ENCODE peak calls at places on chromosomes 3 and 15, in five cellular contexts. C, E, B, R and P are unnamed samples.

GRCh38 chr3:131142580-131142979 is 115.9 kb downstream of the NEK11 start:
- DNase-seq in C (no peak), E (no peak), B (peak; percentile 4), R (no peak), P (no peak)

GRCh38 chr3:5011555-5012256 is 32.5 kb downstream of the BHLHE40 start:
- DNase-seq in C (no peak), E (peak; percentile 63), B (no peak), R (no peak), P (no peak)

GRCh38 chr3:64340636-64341240 is 115.5 kb upstream of the PRICKLE2 start:
- DNase-seq in C (peak; percentile 82), E (no peak), B (peak; percentile 87), R (peak; percentile 87), P (no peak)

GRCh38 chr15:69782809-69783208 is 314.9 kb downstream of the TLE3 start:
- DNase-seq in C (no peak), E (no peak), B (no peak), R (no peak), P (no peak)

GRCh38 chr3:69770976-69771634 is 31.8 kb downstream of the MITF start:
- DNase-seq in C (no peak), E (no peak), B (peak; percentile 34), R (no peak), P (no peak)

GRCh38 chr3:193010191-193010590 is 92.5 kb upstream of the MB21D2 start:
- DNase-seq in C (no peak), E (no peak), B (no peak), R (no peak), P (no peak)

GRCh38 chr3:33363113-33363800 is 76.9 kb downstream of the UBP1 start:
- DNase-seq in C (no peak), E (no peak), B (no peak), R (no peak), P (no peak)

GRCh38 chr3:14771593-14772497 is 46.9 kb upstream of the FGD5 start:
- DNase-seq in C (no peak), E (no peak), B (no peak), R (no peak), P (no peak)

GRCh38 chr3:10354373-10355015 is 33.6 kb upstream of the SEC13 start:
- DNase-seq in C (no peak), E (peak; percentile 4), B (no peak), R (no peak), P (no peak)

DNA sequence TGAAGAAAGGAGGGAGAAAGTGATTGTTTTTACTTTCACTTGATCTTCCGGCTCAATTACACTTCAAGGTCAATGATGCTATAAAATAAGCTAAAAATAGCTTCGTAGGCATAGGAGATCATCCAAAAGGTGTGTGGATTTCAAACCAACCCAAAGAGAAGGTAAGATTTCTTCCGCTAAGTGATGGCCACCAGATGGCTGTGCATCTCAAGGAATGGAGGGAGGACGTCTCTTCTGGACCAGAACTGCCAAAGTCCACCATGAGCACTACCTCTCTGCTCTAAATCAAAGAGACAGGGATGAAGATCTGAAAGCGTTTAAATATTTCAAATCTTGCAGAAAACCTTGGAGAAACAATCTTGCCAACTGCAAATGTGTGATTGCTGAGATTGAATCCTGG is 199.1 kb upstream of the ZPLD1 start:
- DNase-seq in C (no peak), E (no peak), B (peak; percentile 62), R (peak; percentile 29), P (no peak)
- TF ChIP-seq CTCF in C (peak; percentile 54), E (no peak), B (peak; percentile 81), R (peak; percentile 55), P (peak; percentile 61)

GRCh38 chr3:185843635-185844034 is 18.8 kb upstream of the IGF2BP2 start:
- DNase-seq in C (no peak), E (no peak), B (no peak), R (no peak), P (no peak)

GRCh38 chr3:185851046-185851445 is 26.2 kb upstream of the IGF2BP2 start:
- DNase-seq in C (no peak), E (no peak), B (peak; percentile 46), R (no peak), P (no peak)

GRCh38 chr3:185846041-185846440 is 21.2 kb upstream of the IGF2BP2 start:
- DNase-seq in C (no peak), E (no peak), B (peak; percentile 44), R (no peak), P (no peak)

GRCh38 chr3:185843126-185843525 is 18.3 kb upstream of the IGF2BP2 start:
- DNase-seq in C (no peak), E (no peak), B (no peak), R (no peak), P (no peak)

GRCh38 chr3:185847506-185847905 is 22.7 kb upstream of the IGF2BP2 start:
- DNase-seq in C (no peak), E (no peak), B (no peak), R (no peak), P (no peak)
- H3K4me3 ChIP-seq in C (no peak overlapping the region), E (no peak overlapping the region), B (no peak overlapping the region), R (no peak overlapping the region), P (no peak overlapping the region)

GRCh38 chr3:134852132-134852531 is 57.1 kb downstream of the EPHB1 start:
- DNase-seq in C (no peak), E (no peak), B (no peak), R (no peak), P (no peak)

GRCh38 chr3:134854285-134854684 is 59.2 kb downstream of the EPHB1 start:
- DNase-seq in C (no peak), E (no peak), B (no peak), R (no peak), P (no peak)

GRCh38 chr3:134850761-134851160 is 55.7 kb downstream of the EPHB1 start:
- DNase-seq in C (no peak), E (no peak), B (no peak), R (no peak), P (no peak)

GRCh38 chr3:134849561-134849960 is 54.5 kb downstream of the EPHB1 start:
- DNase-seq in C (no peak), E (no peak), B (no peak), R (no peak), P (no peak)

DNA sequence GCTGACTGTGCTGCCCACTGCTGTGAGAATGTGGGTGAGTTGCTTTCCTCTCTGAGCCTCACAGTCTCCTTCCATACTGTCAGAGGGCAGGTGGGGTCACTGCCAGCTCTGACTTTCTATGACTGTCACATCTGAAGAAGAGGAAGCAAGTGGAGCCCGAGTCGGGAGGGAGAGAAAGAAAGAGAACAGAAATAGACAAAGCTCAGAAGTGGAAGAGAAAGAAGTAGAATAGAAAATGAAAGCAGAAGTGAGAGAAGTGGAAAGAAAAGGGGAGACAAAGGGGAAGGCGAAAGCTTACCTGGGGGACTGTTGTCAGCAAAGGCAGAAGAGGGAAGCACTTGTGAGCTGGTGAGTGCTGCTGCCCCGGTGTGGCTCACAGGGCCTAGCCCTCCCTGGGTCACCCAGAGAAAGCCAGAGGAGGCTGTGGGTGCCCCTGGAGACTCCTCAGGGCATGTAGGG is 57.9 kb downstream of the EPHB1 start:
- DNase-seq in C (no peak), E (no peak), B (no peak), R (no peak), P (no peak)
- TF ChIP-seq CTCF in C (no peak), E (no peak), B (no peak), R (no peak), P (no peak)

DNA sequence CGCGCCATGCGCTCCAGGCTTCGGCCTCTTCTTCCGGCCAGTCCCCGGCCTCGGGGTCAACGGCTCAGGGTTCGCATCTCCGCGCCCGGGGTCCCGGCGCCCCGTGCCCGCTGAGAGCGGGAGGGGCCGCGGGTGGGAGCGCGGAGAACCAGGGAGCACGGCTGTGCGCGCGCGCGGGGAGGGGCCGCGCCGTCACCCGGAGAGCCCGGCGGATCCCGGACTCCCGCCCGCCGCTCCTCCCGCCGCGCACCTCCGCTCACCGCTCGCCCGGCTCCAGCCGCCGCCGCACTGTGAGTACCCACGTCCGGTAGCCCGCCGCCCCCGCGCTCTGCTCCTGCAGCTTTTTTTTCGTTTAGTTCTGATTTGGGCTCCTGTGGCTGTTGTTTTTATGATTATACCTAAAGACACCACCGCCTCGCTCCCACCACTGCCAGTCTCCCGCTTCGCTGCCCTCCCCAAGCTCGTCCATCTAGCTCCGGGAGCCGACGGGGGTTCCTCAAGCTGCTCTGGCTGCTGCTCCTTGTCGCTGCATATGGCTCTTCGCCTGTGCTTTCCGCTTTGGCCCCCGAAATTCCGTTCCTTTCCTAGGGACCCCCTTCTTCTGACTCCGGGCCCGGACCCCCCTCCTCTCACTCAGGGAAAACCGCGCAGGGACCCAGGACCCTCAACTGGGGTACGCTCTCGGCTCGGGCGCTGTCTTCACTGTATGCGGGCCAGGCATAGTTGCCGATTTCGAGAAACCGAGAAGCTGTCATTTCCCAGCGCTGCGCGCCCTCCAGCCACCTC is 1.7 kb upstream of the SKOR1 start:
- DNase-seq in C (no peak), E (no peak), B (no peak), R (no peak), P (no peak)
- H3K4me3 ChIP-seq in C (no peak overlapping the region), E (peak overlapping the region; percentile 28), B (no peak overlapping the region), R (no peak overlapping the region), P (no peak overlapping the region)

DNA sequence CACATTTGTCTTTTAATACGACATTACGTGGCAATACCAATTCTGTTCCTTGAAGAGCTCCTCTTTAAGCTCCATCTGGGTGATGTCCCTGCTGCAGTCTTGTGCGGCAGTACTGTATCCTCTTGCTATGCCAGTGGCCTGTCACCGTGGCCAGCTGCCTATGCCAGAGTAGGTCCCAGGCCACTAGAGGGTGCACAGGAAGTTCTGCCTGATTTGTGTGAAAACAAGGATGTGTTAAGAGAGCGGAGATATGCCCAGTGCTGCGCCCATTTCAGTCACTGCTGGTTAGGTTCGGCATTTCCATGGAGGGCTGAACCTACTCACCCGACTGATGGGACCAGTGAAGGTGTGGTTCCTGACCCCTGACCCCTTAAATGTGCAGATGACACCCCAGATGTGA is 25.2 kb downstream of the NIPA1 start:
- DNase-seq in C (no peak), E (no peak), B (no peak), R (no peak), P (no peak)
- TF ChIP-seq CTCF in C (no peak), E (peak; percentile 31), B (no peak), R (no peak), P (peak; percentile 41)

DNA sequence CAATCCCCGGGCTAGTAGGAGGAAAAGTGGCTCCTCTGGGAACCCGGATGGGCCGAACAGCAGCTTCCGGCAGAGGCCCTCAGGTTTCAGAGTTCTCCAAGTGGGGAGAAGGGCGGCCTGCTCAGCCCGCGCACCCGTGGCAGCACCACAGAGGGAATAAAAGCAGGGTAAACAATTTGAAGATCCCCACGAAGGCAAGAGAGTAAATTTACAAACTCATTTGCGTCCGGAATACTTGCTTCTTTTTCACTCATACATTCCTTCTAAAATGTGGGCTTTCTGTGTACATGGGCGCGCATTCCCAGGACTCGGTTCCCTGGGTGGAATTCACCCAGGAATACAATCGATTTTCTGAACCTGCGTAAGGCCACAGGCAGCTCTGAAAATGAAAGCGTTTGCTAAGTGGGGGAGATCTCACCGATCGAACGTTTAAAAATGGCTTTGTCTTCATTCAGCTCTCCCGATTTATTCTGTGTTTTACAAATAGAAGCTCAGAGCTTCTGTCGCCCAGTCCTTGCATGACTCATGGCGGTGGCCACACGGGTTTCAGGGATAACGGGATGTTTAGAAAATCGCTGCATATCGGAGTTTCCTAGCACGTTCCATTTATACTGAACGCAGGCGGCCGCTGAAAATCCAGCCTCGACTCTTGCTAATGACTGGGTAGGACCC is 74.0 kb upstream of the POLG start:
- DNase-seq in C (no peak), E (no peak), B (peak; percentile 21), R (peak; percentile 21), P (no peak)
- H3K4me3 ChIP-seq in C (no peak overlapping the region), E (peak overlapping the region; percentile 36), B (peak overlapping the region; percentile 41), R (no peak overlapping the region), P (no peak overlapping the region)